ENCODE peak calls at places on chromosomes 5 and 9, in six cellular contexts. O is endothelial cell, B is H54, N is posterior vena cava, W is T-helper 1 cell, Z is mucosa of gallbladder. P is an unnamed sample.

GRCh38 chr5:17216974-17217325 is 481 bp upstream of the BASP1 start:
- DNase-seq in W (no peak), B (peak), Z (peak), N (no peak), O (peak), P (no peak)

GRCh38 chr5:177085985-177086917 is at the start of gene FGFR4:
- DNase-seq in W (peak), O (peak), Z (peak), B (peak), N (no peak), P (peak)

GRCh38 chr5:79774171-79774854 is 84.7 kb downstream of the CMYA5 start:
- DNase-seq in Z (no peak), B (peak), N (no peak), O (peak), W (no peak), P (peak)

GRCh38 chr9:79695531-79696218 is 123.9 kb downstream of the TLE4 start:
- DNase-seq in W (no peak), B (no peak), Z (no peak), N (no peak), O (no peak), P (no peak)

GRCh38 chr5:160451281-160451680 is 29.6 kb downstream of the PTTG1 start:
- DNase-seq in N (no peak), Z (no peak), B (no peak), W (no peak), O (no peak), P (no peak)

GRCh38 chr5:128775537-128775936 is 189.8 kb upstream of the SLC27A6 start:
- DNase-seq in Z (no peak), O (no peak), N (no peak), W (no peak), B (no peak), P (no peak)

GRCh38 chr5:91361055-91361701 is 21.9 kb downstream of the ARRDC3 start:
- DNase-seq in W (no peak), Z (no peak), O (no peak), N (no peak), B (no peak), P (no peak)

GRCh38 chr9:23120630-23121029 is 674.0 kb downstream of the DMRTA1 start:
- DNase-seq in O (no peak), Z (no peak), N (no peak), W (no peak), B (no peak), P (no peak)

GRCh38 chr9:73176450-73176875 is 24.8 kb downstream of the ANXA1 start:
- DNase-seq in W (no peak), O (no peak), B (peak), Z (peak), N (no peak), P (peak)

GRCh38 chr5:110663525-110663924 is 62.9 kb downstream of the TMEM232 start:
- DNase-seq in O (no peak), N (no peak), B (no peak), W (no peak), Z (no peak), P (no peak)

GRCh38 chr9:14652729-14653377 is 40.4 kb downstream of the ZDHHC21 start:
- DNase-seq in B (no peak), O (no peak), Z (peak), W (no peak), N (no peak), P (peak)

GRCh38 chr5:141873933-141874261 is 4.3 kb downstream of the PCDH1 start:
- DNase-seq in O (no peak), B (no peak), Z (no peak), W (no peak), N (peak), P (no peak)

GRCh38 chr9:120730661-120731514 is 16.6 kb upstream of the MEGF9 start:
- DNase-seq in Z (peak), N (no peak), W (no peak), O (no peak), B (peak), P (no peak)

GRCh38 chr5:126614189-126614588 is 13.4 kb downstream of the PHAX start:
- DNase-seq in O (no peak), N (no peak), B (no peak), Z (no peak), W (no peak), P (no peak)

GRCh38 chr5:154850255-154851062 is at the start of gene FAXDC2:
- DNase-seq in W (no peak), N (peak), O (peak), B (no peak), Z (peak), P (no peak)

GRCh38 chr5:38922199-38922598 is 76.4 kb downstream of the OSMR start:
- DNase-seq in B (peak), Z (peak), O (peak), W (no peak), N (peak), P (peak)

GRCh38 chr9:127187231-127187956 is 65.0 kb upstream of the ANGPTL2 start:
- DNase-seq in Z (peak), N (peak), O (no peak), W (no peak), B (peak), P (peak)

GRCh38 chr9:69461084-69461483 is 136.1 kb downstream of the ENTREP1 start:
- DNase-seq in N (no peak), O (no peak), B (no peak), Z (no peak), W (no peak), P (no peak)

GRCh38 chr5:106894964-106895363 is 775.8 kb downstream of the EFNA5 start:
- DNase-seq in Z (no peak), O (no peak), N (no peak), W (no peak), B (no peak), P (no peak)

GRCh38 chr9:133708770-133709611 is 29.2 kb downstream of the SARDH start:
- DNase-seq in N (peak), W (peak), Z (no peak), B (no peak), O (no peak), P (no peak)

GRCh38 chr9:4306066-4306787 is 6.4 kb upstream of the GLIS3 start:
- DNase-seq in O (no peak), B (no peak), Z (no peak), W (no peak), N (no peak), P (no peak)

GRCh38 chr9:34512131-34513078 is 10.4 kb downstream of the ENHO start:
- DNase-seq in W (no peak), B (no peak), O (no peak), N (peak), Z (no peak), P (no peak)

GRCh38 chr5:124199902-124200301 is 546.5 kb downstream of the ZNF608 start:
- DNase-seq in O (no peak), Z (no peak), B (no peak), N (no peak), W (no peak), P (no peak)

GRCh38 chr5:40021007-40021406 is 596.2 kb upstream of the DAB2 start:
- DNase-seq in Z (no peak), W (no peak), O (no peak), B (no peak), N (no peak), P (no peak)

GRCh38 chr9:120934271-120934670 is 7.7 kb upstream of the TRAF1 start:
- DNase-seq in N (no peak), Z (no peak), B (no peak), O (no peak), W (no peak), P (no peak)

GRCh38 chr5:55694152-55694830 is 17.8 kb downstream of the SLC38A9 start:
- DNase-seq in B (no peak), W (no peak), N (no peak), Z (no peak), O (no peak), P (peak)

GRCh38 chr9:92048924-92049625 is 66.1 kb downstream of the SPTLC1 start:
- DNase-seq in Z (no peak), O (no peak), N (no peak), W (no peak), B (no peak), P (no peak)

GRCh38 chr9:125815568-125815967 is 68.4 kb downstream of the PBX3 start:
- DNase-seq in O (no peak), B (peak), Z (no peak), W (no peak), N (no peak), P (peak)

GRCh38 chr5:60670764-60671163 is 29.2 kb downstream of the DEPDC1B start:
- DNase-seq in Z (no peak), W (no peak), O (no peak), N (no peak), B (no peak), P (no peak)

GRCh38 chr9:86521936-86522335 is 167.7 kb upstream of the TUT7 start:
- DNase-seq in Z (no peak), O (no peak), W (no peak), B (no peak), N (no peak), P (no peak)

GRCh38 chr9:32723801-32724200 is 59.5 kb upstream of the TMEM215 start:
- DNase-seq in Z (no peak), W (no peak), B (no peak), O (no peak), N (no peak), P (no peak)

GRCh38 chr5:35149041-35149440 is 81.2 kb downstream of the PRLR start:
- DNase-seq in W (no peak), Z (no peak), N (no peak), B (no peak), O (no peak), P (no peak)

GRCh38 chr5:146890733-146891440 is 12.3 kb upstream of the PPP2R2B start:
- DNase-seq in Z (no peak), N (no peak), B (peak), O (no peak), W (no peak), P (no peak)

GRCh38 chr5:151023651-151024050 is 3.3 kb downstream of the GPX3 start:
- DNase-seq in W (no peak), B (no peak), N (peak), O (no peak), Z (peak), P (peak)

GRCh38 chr9:88722753-88723152 is 187.8 kb downstream of the NXNL2 start:
- DNase-seq in Z (no peak), W (no peak), B (no peak), O (no peak), N (no peak), P (no peak)

GRCh38 chr9:134179918-134180785 is 15.8 kb upstream of the RNU6ATAC start:
- DNase-seq in B (no peak), O (no peak), N (peak), W (no peak), Z (no peak), P (no peak)